ENCODE peak calls at places on chromosomes 3 and 15, in four cellular contexts. Q is HepG2, M is K562, S is H1. Z is an unnamed sample.

GRCh38 chr3:111338059-111338698 is 203.8 kb upstream of the CD96 start:
- DNase-seq in Q (peak), M (peak), S (peak), Z (no peak)

GRCh38 chr3:126971891-126972351 is 11.0 kb upstream of the PLXNA1 start:
- DNase-seq in Q (no peak), M (no peak), S (no peak), Z (no peak)

GRCh38 chr15:50487287-50487686 is 59.2 kb downstream of the USP50 start:
- DNase-seq in Q (no peak), M (no peak), S (no peak), Z (no peak)

GRCh38 chr15:37081985-37082384 is 18.4 kb downstream of the MEIS2 start:
- DNase-seq in Q (no peak), M (no peak), S (no peak), Z (no peak)

GRCh38 chr15:79283252-79284048 is 928 bp downstream of the ANKRD34C start:
- DNase-seq in Q (no peak), M (peak), S (no peak), Z (peak)

GRCh38 chr3:45055411-45056143 is 29.5 kb downstream of the CLEC3B start:
- DNase-seq in Q (peak), M (peak), S (no peak), Z (no peak)

GRCh38 chr3:16480861-16481569 is 32.5 kb downstream of the RFTN1 start:
- DNase-seq in Q (no peak), M (no peak), S (no peak), Z (no peak)

GRCh38 chr3:50189274-50189673 is 2.1 kb upstream of the GNAT1 start:
- DNase-seq in Q (peak), M (peak), S (no peak), Z (no peak)

GRCh38 chr15:82146990-82147461 is 101.2 kb upstream of the MEX3B start:
- DNase-seq in Q (peak), M (peak), S (no peak), Z (no peak)

GRCh38 chr3:134327594-134327975 is 46.7 kb downstream of the AMOTL2 start:
- DNase-seq in Q (no peak), M (no peak), S (no peak), Z (no peak)

GRCh38 chr3:176994393-176994792 is 202.9 kb downstream of the TBL1XR1 start:
- DNase-seq in Q (no peak), M (no peak), S (no peak), Z (no peak)

GRCh38 chr15:43769584-43770228 is 7.1 kb downstream of the ELL3 start:
- DNase-seq in Q (peak), M (peak), S (peak), Z (no peak)

GRCh38 chr3:155771126-155771525 is 26.3 kb upstream of the PLCH1 start:
- DNase-seq in Q (no peak), M (no peak), S (no peak), Z (no peak)

GRCh38 chr3:52190294-52190841 is 7.6 kb upstream of the ALAS1 start:
- DNase-seq in Q (no peak), M (no peak), S (no peak), Z (no peak)

DNA sequence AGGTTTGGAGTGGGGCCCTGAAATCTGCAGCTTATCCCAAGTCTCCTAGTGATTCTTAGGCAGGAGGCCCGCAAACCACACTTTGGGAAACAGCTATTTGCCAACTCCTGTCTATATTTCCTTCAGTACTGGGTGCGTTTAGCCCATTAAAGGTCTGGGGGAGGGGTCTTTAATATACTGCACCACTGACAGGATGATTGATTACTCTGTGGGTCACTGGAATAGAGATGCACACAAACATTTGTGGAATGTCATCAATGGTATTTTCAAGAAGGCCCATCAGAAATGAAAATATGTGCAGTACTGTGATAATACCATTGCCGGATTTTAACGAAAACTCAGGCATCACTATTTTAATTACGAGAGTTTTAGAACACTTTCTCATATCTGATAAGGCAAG is 125.9 kb downstream of the WNT7A start:
- DNase-seq in Q (no peak), M (no peak), S (no peak), Z (no peak)
- TF ChIP-seq TAF1 in Q (no peak), M (no peak), S (no peak), Z (no peak)

GRCh38 chr3:71444028-71444860 is 139.3 kb downstream of the FOXP1 start:
- DNase-seq in Q (no peak), M (peak), S (no peak), Z (peak)
- TF ChIP-seq POLR2A in Q (no peak), M (no peak), S (no peak), Z (no peak)

DNA sequence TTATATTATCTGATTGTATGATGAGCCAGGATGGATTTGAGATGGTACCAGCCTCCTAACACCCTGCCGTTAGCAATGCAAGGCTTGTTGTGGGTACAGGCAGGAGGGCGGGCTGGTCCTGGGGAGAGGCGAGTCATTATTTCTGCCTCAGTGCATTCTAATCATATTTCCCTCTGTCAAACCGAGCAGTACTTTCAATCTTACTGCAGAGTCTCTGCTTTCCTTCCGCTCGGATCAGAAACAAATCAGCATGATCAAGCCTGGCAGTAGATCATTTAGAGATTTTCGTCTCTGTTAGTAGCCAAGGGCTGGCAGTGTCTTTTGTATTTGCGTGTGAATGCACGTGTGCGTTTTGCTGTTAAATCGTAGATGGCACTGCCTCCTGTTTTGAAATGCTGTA is 279.4 kb downstream of the PDCD6IP start:
- DNase-seq in Q (no peak), M (no peak), S (no peak), Z (no peak)
- TF ChIP-seq POLR2AphosphoS5 in Q (no peak), M (no peak), S (no peak), Z (no peak)

DNA sequence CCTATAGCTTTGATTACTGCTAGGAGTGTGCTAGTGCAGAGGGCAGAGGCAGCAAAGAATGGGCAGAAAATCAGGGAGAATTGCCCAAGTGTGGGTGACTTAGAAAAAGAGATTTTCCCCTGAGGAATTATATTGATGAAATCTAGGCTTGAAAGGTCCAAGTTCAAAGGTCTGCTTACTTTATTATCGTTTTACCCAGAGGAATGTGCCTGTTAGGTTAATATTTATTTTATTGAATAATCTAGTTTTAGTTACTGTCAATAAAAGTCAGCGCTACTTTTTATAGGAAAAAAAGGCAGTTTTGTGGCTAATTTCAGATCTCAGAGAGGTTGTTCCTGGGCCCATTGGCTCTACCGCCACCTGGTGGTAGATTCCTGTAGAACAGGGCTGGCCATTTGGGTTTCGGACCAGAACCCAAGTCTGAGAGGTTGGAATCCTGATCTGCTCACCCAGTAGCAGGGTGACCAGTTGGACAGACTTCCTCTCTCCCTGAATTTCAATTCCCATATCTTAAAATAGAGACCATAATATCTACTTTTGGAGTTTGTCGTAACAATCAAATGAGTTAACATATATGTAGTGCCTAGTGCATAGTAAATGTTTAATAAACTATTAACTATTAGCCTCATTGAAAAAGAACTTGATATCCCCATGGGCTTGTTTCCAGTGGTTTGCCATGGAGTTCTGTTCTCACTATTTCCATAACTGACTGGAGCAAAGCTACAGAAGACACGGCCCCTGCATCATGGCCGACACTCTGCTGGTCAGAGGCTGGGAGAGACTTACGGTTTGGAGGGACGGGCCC is 62.7 kb upstream of the ZNF148 start:
- DNase-seq in Q (peak), M (peak), S (peak), Z (no peak)
- TF ChIP-seq TAF1 in Q (no peak), M (no peak), S (no peak), Z (no peak)

GRCh38 chr15:76994971-76995945 is at the start of gene PSTPIP1:
- DNase-seq in Q (no peak), M (no peak), S (no peak), Z (peak)
- TF ChIP-seq POLR2A in Q (no peak), M (no peak), S (no peak), Z (peak)

GRCh38 chr3:165206454-165207266 is 10.5 kb upstream of the SLITRK3 start:
- DNase-seq in Q (peak), M (peak), S (no peak), Z (no peak)
- TF ChIP-seq POLR2AphosphoS5 in Q (no peak), M (no peak), S (no peak), Z (no peak)

DNA sequence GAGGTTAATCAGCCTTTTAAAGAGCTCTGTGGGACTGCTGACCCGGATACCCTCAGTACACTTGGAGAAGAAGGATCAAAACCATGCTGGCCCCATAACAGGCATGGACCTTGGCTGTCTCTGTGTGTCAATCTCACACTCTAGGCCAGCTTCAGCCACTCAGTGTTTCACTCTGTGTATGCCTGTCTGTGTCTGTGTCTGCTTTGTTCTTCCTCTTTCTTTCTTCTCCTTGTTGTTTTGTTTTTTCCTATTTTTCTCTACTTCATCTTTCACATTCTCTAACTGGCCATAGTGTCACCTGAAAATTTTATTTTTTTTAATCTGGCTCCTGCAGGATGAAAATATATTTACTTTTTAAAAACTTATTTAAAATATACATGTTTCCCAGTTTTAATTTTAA is 51.1 kb downstream of the SERP1 start:
- DNase-seq in Q (no peak), M (peak), S (no peak), Z (no peak)
- TF ChIP-seq TAF1 in Q (no peak), M (no peak), S (no peak), Z (no peak)

GRCh38 chr15:49152552-49153337 is 2.7 kb downstream of the COPS2 start:
- DNase-seq in Q (no peak), M (no peak), S (no peak), Z (no peak)

GRCh38 chr15:49155834-49156627 is 632 bp upstream of the COPS2 start:
- DNase-seq in Q (peak), M (peak), S (no peak), Z (no peak)

GRCh38 chr15:49154799-49155109 is 645 bp downstream of the COPS2 start:
- DNase-seq in Q (peak), M (no peak), S (no peak), Z (no peak)

GRCh38 chr15:49154359-49154758 is 1.0 kb downstream of the COPS2 start:
- DNase-seq in Q (no peak), M (no peak), S (no peak), Z (no peak)

GRCh38 chr15:49155110-49155833 is at the start of gene COPS2:
- DNase-seq in Q (peak), M (peak), S (peak), Z (peak)
- TF ChIP-seq POLR2A in Q (peak), M (peak), S (no peak), Z (peak)

DNA sequence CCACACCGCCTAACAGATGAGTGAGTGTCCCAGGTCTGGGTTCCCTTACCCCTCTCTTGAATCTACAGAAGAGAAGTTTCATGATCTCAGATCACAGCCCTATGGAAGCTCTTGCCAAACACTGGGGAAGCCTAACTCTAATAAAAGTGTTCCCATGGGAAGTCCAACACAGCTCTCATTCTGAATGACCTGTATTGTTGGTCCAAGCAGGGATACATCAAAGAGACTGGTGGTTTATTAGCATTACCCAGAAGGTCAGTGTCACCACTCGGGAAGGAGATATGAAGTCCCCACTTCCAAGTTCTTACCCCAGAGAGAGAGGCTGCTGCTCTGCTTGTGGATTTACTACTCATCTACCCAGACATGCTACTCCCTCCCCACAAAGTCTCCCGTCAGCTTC is 9.0 kb upstream of the NCBP2 start:
- DNase-seq in Q (peak), M (no peak), S (no peak), Z (no peak)
- TF ChIP-seq POLR2AphosphoS5 in Q (no peak), M (no peak), S (no peak), Z (no peak)

Z was measured in GM12891.